ENCODE peak calls at places on chromosomes 2 and 18, in five cellular contexts. C is HepG2, K is GM06990, Q is colonic mucosa, U is foreskin fibroblast. P is an unnamed sample.

GRCh38 chr18:50706199-50706598 is 113.6 kb downstream of the MRO start:
- DNase-seq in C (no peak), K (no peak), Q (no peak), U (no peak), P (no peak)

GRCh38 chr2:191355170-191355758 is 110.1 kb downstream of the MYO1B start:
- DNase-seq in U (no peak), C (no peak), K (no peak), Q (no peak), P (no peak)

GRCh38 chr2:120867290-120868231 is 131.9 kb downstream of the GLI2 start:
- DNase-seq in U (peak), K (no peak), C (no peak), Q (peak), P (no peak)

GRCh38 chr2:8448822-8449577 is 232.9 kb upstream of the ID2 start:
- DNase-seq in U (no peak), K (no peak), Q (no peak), C (no peak), P (no peak)

GRCh38 chr18:50096766-50097435 is 98.0 kb downstream of the MYO5B start:
- DNase-seq in U (no peak), K (no peak), Q (no peak), C (no peak), P (no peak)

GRCh38 chr18:6764382-6764781 is 34.9 kb downstream of the ARHGAP28 start:
- DNase-seq in C (no peak), U (no peak), Q (no peak), K (no peak), P (no peak)

GRCh38 chr2:112095654-112096053 is 40.6 kb downstream of the TMEM87B start:
- DNase-seq in C (no peak), U (no peak), Q (no peak), K (no peak), P (no peak)

GRCh38 chr2:173589604-173590277 is 235.1 kb downstream of the CDCA7 start:
- DNase-seq in C (no peak), Q (no peak), K (no peak), U (no peak), P (no peak)

GRCh38 chr2:113829270-113829669 is 60.6 kb upstream of the ACTR3 start:
- DNase-seq in C (no peak), Q (no peak), K (no peak), U (no peak), P (no peak)

GRCh38 chr2:157305713-157306110 is 19.9 kb downstream of the ERMN start:
- DNase-seq in C (no peak), Q (no peak), K (no peak), U (peak), P (no peak)

GRCh38 chr2:30106543-30106942 is 40.3 kb upstream of the YPEL5 start:
- DNase-seq in U (peak), Q (no peak), K (no peak), C (peak), P (no peak)

GRCh38 chr2:11625671-11626070 is 44.3 kb downstream of the NTSR2 start:
- DNase-seq in C (no peak), K (no peak), U (no peak), Q (no peak), P (no peak)

GRCh38 chr18:70107037-70107436 is 98.5 kb downstream of the RTTN start:
- DNase-seq in K (no peak), Q (no peak), U (peak), C (no peak), P (no peak)

GRCh38 chr2:161238559-161239415 is 69.4 kb upstream of the PSMD14 start:
- DNase-seq in K (peak), C (no peak), Q (peak), U (peak), P (peak)

GRCh38 chr2:227462972-227463931 is 8.7 kb upstream of the AGFG1 start:
- DNase-seq in U (no peak), C (no peak), K (no peak), Q (no peak), P (no peak)

GRCh38 chr2:56981554-56981953 is 797.8 kb downstream of the CCDC85A start:
- DNase-seq in K (no peak), Q (no peak), U (no peak), C (no peak), P (no peak)

GRCh38 chr18:59899298-59900221 is at the start of gene PMAIP1:
- DNase-seq in C (peak), Q (peak), U (peak), K (peak), P (peak)

GRCh38 chr2:238262496-238263122 is 22.8 kb upstream of the HES6 start:
- DNase-seq in C (no peak), Q (no peak), U (no peak), K (no peak), P (no peak)

GRCh38 chr2:144943293-144943941 is 423.5 kb upstream of the ZEB2 start:
- DNase-seq in C (no peak), U (no peak), Q (no peak), K (no peak), P (no peak)

GRCh38 chr2:170953976-170954375 is 24.9 kb downstream of the GORASP2 start:
- DNase-seq in Q (no peak), U (no peak), K (no peak), C (no peak), P (no peak)

GRCh38 chr2:190215620-190216019 is 104.0 kb downstream of the HIBCH start:
- DNase-seq in Q (no peak), K (no peak), C (no peak), U (no peak), P (no peak)

GRCh38 chr2:15642334-15643208 is 50.9 kb downstream of the DDX1 start:
- DNase-seq in Q (no peak), K (no peak), C (peak), U (no peak), P (no peak)

GRCh38 chr2:172558372-172558771 is 2.5 kb downstream of the PDK1 start:
- DNase-seq in U (no peak), K (no peak), C (no peak), Q (no peak), P (no peak)

GRCh38 chr2:218853766-218854165 is 5.8 kb upstream of the WNT6 start:
- DNase-seq in C (no peak), U (peak), Q (no peak), K (no peak), P (no peak)

GRCh38 chr2:218851286-218851685 is 8.3 kb upstream of the WNT6 start:
- DNase-seq in U (no peak), Q (no peak), K (no peak), C (no peak), P (no peak)

GRCh38 chr2:218854860-218855259 is 4.7 kb upstream of the WNT6 start:
- DNase-seq in K (no peak), Q (no peak), U (no peak), C (no peak), P (no peak)

GRCh38 chr2:218850796-218851195 is 8.8 kb upstream of the WNT6 start:
- DNase-seq in Q (no peak), K (no peak), C (no peak), U (no peak), P (no peak)

DNA sequence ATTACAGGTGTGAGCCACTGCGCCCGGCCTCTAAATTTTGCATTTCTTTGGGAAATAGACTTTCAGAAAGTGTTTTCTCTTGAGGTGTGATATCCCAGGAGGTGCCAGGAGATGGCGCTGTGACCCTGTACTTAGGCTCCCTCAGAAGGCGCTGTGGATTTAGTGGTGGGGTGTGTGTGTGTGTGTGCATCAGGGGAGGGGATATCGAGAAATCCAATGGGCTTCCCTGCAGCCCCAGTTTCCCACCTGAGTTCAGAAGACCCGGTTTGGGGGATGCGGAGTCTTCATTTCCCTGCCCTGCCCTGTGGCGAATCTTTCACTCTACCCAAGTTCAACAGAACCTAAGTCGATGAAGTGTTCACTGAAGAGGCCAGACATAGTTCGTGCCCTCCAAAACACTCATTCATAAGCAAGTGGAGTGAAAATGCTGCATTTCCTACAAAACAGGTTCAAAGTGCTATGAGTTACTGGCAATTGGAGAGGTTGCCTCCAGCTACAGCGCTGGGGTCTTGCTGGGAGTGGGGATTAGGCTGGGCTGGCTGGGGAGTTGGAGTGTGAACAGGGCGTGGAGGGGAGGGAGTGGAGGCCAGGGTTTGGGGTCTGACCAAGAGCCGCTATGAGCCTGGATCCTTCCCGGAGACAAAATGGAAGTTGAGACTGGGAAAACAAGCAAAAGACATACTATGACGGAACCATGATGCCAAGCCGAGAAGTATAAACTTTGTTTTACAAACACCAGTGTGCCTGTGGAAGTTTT is 6.5 kb upstream of the WNT6 start:
- DNase-seq in C (peak), Q (peak), K (no peak), U (peak), P (peak)
- TF ChIP-seq CTCF in C (peak), Q (peak), K (peak), U (peak), P (no peak)

GRCh38 chr2:164696634-164697033 is 75.4 kb upstream of the GRB14 start:
- DNase-seq in C (no peak), K (no peak), Q (no peak), U (no peak), P (no peak)
- TF ChIP-seq CTCF in C (no peak), K (no peak), Q (no peak), U (no peak), P (no peak)

GRCh38 chr2:180071797-180072196 is 64.7 kb upstream of the CWC22 start:
- DNase-seq in Q (no peak), C (no peak), K (no peak), U (no peak), P (no peak)

GRCh38 chr2:180075763-180076362 is 68.8 kb upstream of the CWC22 start:
- DNase-seq in U (no peak), C (no peak), K (no peak), Q (peak), P (no peak)

DNA sequence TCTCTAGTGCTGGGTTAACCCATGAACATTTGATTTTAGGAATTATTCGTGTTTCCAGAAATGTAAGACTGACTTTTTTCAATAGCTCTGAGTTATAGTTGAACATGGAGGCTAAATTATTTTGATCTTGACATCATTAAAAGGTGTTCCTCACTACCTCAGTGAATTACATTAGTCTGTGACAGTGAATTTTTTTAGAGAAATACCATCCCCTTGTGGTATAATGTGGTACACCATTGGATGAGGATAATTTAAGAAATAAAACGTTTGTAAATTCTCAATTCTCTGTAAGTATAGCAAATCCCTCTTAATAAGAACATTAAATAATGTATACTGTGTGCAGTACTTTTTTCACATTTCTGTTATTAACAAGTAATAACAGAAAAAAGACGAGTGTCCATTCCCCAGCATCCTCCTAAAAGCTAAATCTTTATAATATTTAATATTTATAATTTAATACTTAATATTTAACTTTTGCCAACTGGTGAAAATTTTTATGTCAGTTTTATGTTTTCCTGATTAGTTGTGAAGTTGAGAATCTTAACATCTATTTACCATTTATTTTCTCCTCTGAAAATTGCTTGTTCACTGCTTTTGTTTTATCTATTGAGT is 70.3 kb upstream of the CWC22 start:
- DNase-seq in U (peak), Q (no peak), K (no peak), C (peak), P (no peak)
- TF ChIP-seq CTCF in U (peak), Q (peak), K (peak), C (peak), P (no peak)

DNA sequence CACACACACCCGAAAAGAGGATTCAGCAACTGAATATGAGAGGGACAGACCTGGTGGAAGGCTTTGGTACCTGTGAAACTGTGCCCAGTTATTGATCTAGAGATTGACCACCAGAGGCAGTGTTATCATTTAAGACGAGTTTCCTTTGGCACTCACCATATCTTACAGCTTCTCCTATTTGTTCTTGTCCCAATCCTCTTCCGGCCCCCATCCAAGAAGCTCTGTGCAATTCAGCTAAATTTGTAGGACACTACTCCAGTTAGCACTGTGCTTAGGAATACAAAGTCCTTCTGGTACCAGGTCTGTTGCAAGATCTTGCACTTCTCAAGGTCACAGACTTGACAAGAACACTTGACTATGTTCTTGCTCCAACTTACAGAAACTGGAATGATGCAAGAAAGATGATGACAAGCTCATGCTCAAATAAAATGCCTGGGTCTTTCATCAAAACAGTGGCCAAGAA is 177.7 kb downstream of the TMEM247 start:
- DNase-seq in Q (peak), C (peak), K (no peak), U (peak), P (no peak)
- TF ChIP-seq CTCF in Q (peak), C (peak), K (peak), U (peak), P (no peak)

GRCh38 chr2:207311316-207312005 is 145.7 kb upstream of the KLF7 start:
- DNase-seq in K (no peak), U (peak), Q (peak), C (peak), P (no peak)
- TF ChIP-seq CTCF in K (no peak), U (peak), Q (no peak), C (no peak), P (no peak)

DNA sequence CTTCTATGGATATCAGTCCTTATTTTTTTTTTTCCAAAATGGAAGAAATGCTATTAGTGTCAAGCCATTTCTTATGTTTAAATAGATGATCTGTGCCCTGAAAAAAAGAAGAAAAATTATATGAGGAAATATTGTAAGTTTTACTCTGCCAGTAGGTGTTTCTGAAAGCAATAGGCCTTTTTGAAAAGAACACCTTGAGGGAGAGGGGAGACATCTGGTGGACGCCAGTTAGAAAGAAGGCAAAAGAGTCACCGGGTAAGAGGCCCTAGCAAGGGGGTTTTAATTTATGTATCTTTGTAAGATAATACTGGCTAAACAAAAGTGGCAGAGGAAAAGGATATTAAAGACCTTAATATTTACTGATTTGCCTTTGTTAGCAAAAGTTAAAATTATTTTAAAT is 56.1 kb downstream of the DYNAP start:
- DNase-seq in K (no peak), C (peak), U (peak), Q (peak), P (no peak)
- TF ChIP-seq CTCF in K (peak), C (peak), U (no peak), Q (no peak), P (no peak)

GRCh38 chr2:128285329-128285931 is 33.2 kb downstream of the HS6ST1 start:
- DNase-seq in Q (no peak), K (no peak), C (no peak), U (no peak), P (no peak)

GRCh38 chr2:128286011-128286721 is 32.5 kb downstream of the HS6ST1 start:
- DNase-seq in Q (no peak), U (no peak), K (no peak), C (no peak), P (no peak)

GRCh38 chr2:128288781-128289180 is 29.9 kb downstream of the HS6ST1 start:
- DNase-seq in C (no peak), Q (no peak), K (no peak), U (no peak), P (no peak)

GRCh38 chr2:128287780-128288735 is 30.6 kb downstream of the HS6ST1 start:
- DNase-seq in K (no peak), Q (no peak), C (no peak), U (no peak), P (no peak)

GRCh38 chr2:128286905-128287779 is 31.5 kb downstream of the HS6ST1 start:
- DNase-seq in C (no peak), K (no peak), U (no peak), Q (no peak), P (no peak)
- TF ChIP-seq CTCF in C (no peak), K (no peak), U (no peak), Q (no peak), P (no peak)

GRCh38 chr2:153766415-153766814 is 105.3 kb upstream of the GALNT13 start:
- DNase-seq in Q (no peak), U (no peak), K (no peak), C (no peak), P (no peak)

GRCh38 chr2:153770359-153770991 is 101.2 kb upstream of the GALNT13 start:
- DNase-seq in C (no peak), U (no peak), Q (no peak), K (no peak), P (no peak)
- TF ChIP-seq CTCF in C (peak), U (no peak), Q (no peak), K (no peak), P (no peak)

GRCh38 chr18:42268793-42269192 is 313.8 kb downstream of the PIK3C3 start:
- DNase-seq in U (no peak), C (no peak), Q (no peak), K (no peak), P (no peak)

GRCh38 chr18:42275949-42276730 is 321.1 kb downstream of the PIK3C3 start:
- DNase-seq in U (no peak), C (no peak), Q (peak), K (no peak), P (no peak)

GRCh38 chr18:42271656-42272355 is 316.8 kb downstream of the PIK3C3 start:
- DNase-seq in U (no peak), C (no peak), K (no peak), Q (no peak), P (no peak)

GRCh38 chr18:42275138-42275535 is 320.1 kb downstream of the PIK3C3 start:
- DNase-seq in K (no peak), U (no peak), C (no peak), Q (no peak), P (no peak)

GRCh38 chr18:42274488-42275137 is 319.6 kb downstream of the PIK3C3 start:
- DNase-seq in K (no peak), Q (no peak), U (no peak), C (peak), P (no peak)
- TF ChIP-seq CTCF in K (peak), Q (no peak), U (no peak), C (peak), P (no peak)